ENCODE peak calls at places on chromosomes 6 and 20, in four cellular contexts. G is pancreas, Q is amniotic epithelial cell, S is T-helper 1 cell. X is an unnamed sample.

GRCh38 chr20:64105846-64106434 is 1.4 kb downstream of the NPBWR2 start:
- DNase-seq in G (peak), Q (no peak), S (no peak), X (no peak)

GRCh38 chr6:8513174-8513573 is 77.8 kb upstream of the SLC35B3 start:
- DNase-seq in G (no peak), Q (no peak), S (no peak), X (no peak)

GRCh38 chr6:155493694-155494143 is 38.1 kb upstream of the NOX3 start:
- DNase-seq in G (no peak), Q (peak), S (no peak), X (no peak)

GRCh38 chr6:24478903-24479302 is 10.5 kb downstream of the GPLD1 start:
- DNase-seq in G (no peak), Q (peak), S (no peak), X (no peak)

GRCh38 chr6:38169826-38170526 is 350.4 kb downstream of the ZFAND3 start:
- DNase-seq in G (no peak), Q (no peak), S (no peak), X (no peak)

GRCh38 chr6:147506704-147507114 is 1.8 kb upstream of the SAMD5 start:
- DNase-seq in G (peak), Q (peak), S (no peak), X (no peak)

GRCh38 chr20:44566018-44566417 is 16.4 kb upstream of the PKIG start:
- DNase-seq in G (no peak), Q (no peak), S (no peak), X (no peak)

GRCh38 chr20:61290721-61291120 is 38.7 kb downstream of the CDH4 start:
- DNase-seq in G (no peak), Q (no peak), S (no peak), X (no peak)

GRCh38 chr6:2854394-2854982 is 12.8 kb upstream of the SERPINB1 start:
- DNase-seq in G (no peak), Q (peak), S (no peak), X (no peak)

GRCh38 chr6:144602523-144603180 is 317.5 kb downstream of the UTRN start:
- DNase-seq in G (no peak), Q (no peak), S (no peak), X (no peak)

GRCh38 chr20:14790771-14791517 is 453.5 kb upstream of the FLRT3 start:
- DNase-seq in G (no peak), Q (peak), S (no peak), X (no peak)

GRCh38 chr6:79627422-79627821 is 3.7 kb upstream of the SH3BGRL2 start:
- DNase-seq in G (no peak), Q (no peak), S (no peak), X (no peak)

GRCh38 chr6:130575971-130576370 is 210.2 kb downstream of the TMEM200A start:
- DNase-seq in G (no peak), Q (no peak), S (peak), X (peak)

GRCh38 chr20:18428490-18429173 is 38.2 kb downstream of the DZANK1 start:
- DNase-seq in G (no peak), Q (peak), S (no peak), X (no peak)

X was measured in T-helper 17 cell.